ENCODE peak calls at places on chromosomes 6 and 20, in six cellular contexts. Q, V, I, J, B and T are unnamed samples.

GRCh38 chr6:83827050-83827449 is 26.1 kb upstream of the RIPPLY2 start:
- DNase-seq in Q (peak), V (no peak), I (no peak), J (no peak), B (no peak), T (no peak)

GRCh38 chr6:100445512-100445911 is 19.2 kb downstream of the SIM1 start:
- DNase-seq in Q (no peak), V (no peak), I (no peak), J (no peak), B (no peak), T (no peak)

GRCh38 chr6:142551145-142551811 is 249.5 kb downstream of the ADGRG6 start:
- DNase-seq in Q (peak), V (no peak), I (no peak), J (no peak), B (no peak), T (no peak)

GRCh38 chr6:106527979-106528378 is 101.3 kb downstream of the RTN4IP1 start:
- DNase-seq in Q (peak), V (no peak), I (no peak), J (no peak), B (no peak), T (no peak)

GRCh38 chr6:156395276-156395675 is 381.9 kb upstream of the ARID1B start:
- DNase-seq in Q (no peak), V (no peak), I (no peak), J (no peak), B (no peak), T (no peak)

GRCh38 chr6:112330071-112330876 is 16.9 kb upstream of the RFPL4B start:
- DNase-seq in Q (peak), V (no peak), I (no peak), J (no peak), B (no peak), T (peak)

GRCh38 chr6:22330941-22331340 is 34.1 kb upstream of the PRL start:
- DNase-seq in Q (no peak), V (no peak), I (no peak), J (no peak), B (no peak), T (no peak)

GRCh38 chr6:35343092-35343834 is 905 bp downstream of the PPARD start:
- DNase-seq in Q (peak), V (no peak), I (peak), J (no peak), B (no peak), T (no peak)

GRCh38 chr6:162099685-162100084 is 627.9 kb downstream of the PRKN start:
- DNase-seq in Q (peak), V (no peak), I (peak), J (no peak), B (peak), T (no peak)

GRCh38 chr6:22087960-22088716 is 208.7 kb downstream of the PRL start:
- DNase-seq in Q (no peak), V (no peak), I (no peak), J (peak), B (no peak), T (no peak)

GRCh38 chr20:3447321-3447720 is 23.5 kb upstream of the ATRN start:
- DNase-seq in Q (no peak), V (no peak), I (no peak), J (no peak), B (no peak), T (no peak)

GRCh38 chr6:21438237-21438985 is 155.1 kb upstream of the SOX4 start:
- DNase-seq in Q (peak), V (no peak), I (no peak), J (no peak), B (no peak), T (no peak)

GRCh38 chr20:43191946-43192847 is 2.5 kb upstream of the PTPRT start:
- DNase-seq in Q (no peak), V (no peak), I (no peak), J (peak), B (peak), T (no peak)

GRCh38 chr6:161085246-161085645 is 93.7 kb downstream of the MAP3K4 start:
- DNase-seq in Q (no peak), V (no peak), I (no peak), J (no peak), B (no peak), T (no peak)

GRCh38 chr6:103875221-103875620 is 984.5 kb downstream of the HACE1 start:
- DNase-seq in Q (no peak), V (no peak), I (no peak), J (no peak), B (no peak), T (no peak)

GRCh38 chr6:32151885-32152311 is at the start of gene PRRT1:
- DNase-seq in Q (no peak), V (no peak), I (no peak), J (no peak), B (no peak), T (no peak)

GRCh38 chr6:113403966-113404575 is 453.1 kb upstream of the MARCKS start:
- DNase-seq in Q (no peak), V (no peak), I (no peak), J (no peak), B (no peak), T (peak)

GRCh38 chr6:131949909-131950766 is 1.0 kb downstream of the CCN2 start:
- DNase-seq in Q (peak), V (no peak), I (peak), J (peak), B (peak), T (no peak)

GRCh38 chr20:54106162-54106561 is 35.8 kb upstream of the BCAS1 start:
- DNase-seq in Q (no peak), V (no peak), I (no peak), J (no peak), B (no peak), T (no peak)

GRCh38 chr6:1310628-1311399 is 1.1 kb upstream of the FOXQ1 start:
- DNase-seq in Q (peak), V (no peak), I (peak), J (peak), B (peak), T (no peak)

GRCh38 chr20:54044156-54044555 is 26.2 kb downstream of the BCAS1 start:
- DNase-seq in Q (peak), V (no peak), I (no peak), J (no peak), B (peak), T (no peak)

GRCh38 chr6:85464722-85465150 is 14.9 kb downstream of the NT5E start:
- DNase-seq in Q (peak), V (no peak), I (no peak), J (no peak), B (no peak), T (no peak)

GRCh38 chr6:14889698-14890593 is 355.9 kb upstream of the JARID2 start:
- DNase-seq in Q (no peak), V (no peak), I (no peak), J (no peak), B (peak), T (no peak)

GRCh38 chr20:45969712-45970634 is 2.0 kb downstream of the ZNF335 start:
- DNase-seq in Q (peak), V (no peak), I (no peak), J (peak), B (peak), T (peak)

GRCh38 chr20:63208346-63208924 is 7.5 kb downstream of the YTHDF1 start:
- DNase-seq in Q (no peak), V (no peak), I (no peak), J (no peak), B (no peak), T (no peak)

GRCh38 chr20:19917110-19917509 is 100.1 kb upstream of the NAA20 start:
- DNase-seq in Q (no peak), V (no peak), I (no peak), J (no peak), B (no peak), T (no peak)

GRCh38 chr6:54056105-54056504 is 55.1 kb upstream of the MLIP start:
- DNase-seq in Q (no peak), V (no peak), I (no peak), J (no peak), B (no peak), T (no peak)

GRCh38 chr6:169970306-169970988 is 219.0 kb downstream of the ERMARD start:
- DNase-seq in Q (no peak), V (no peak), I (no peak), J (no peak), B (no peak), T (no peak)

GRCh38 chr6:13767121-13767794 is 47.1 kb downstream of the MCUR1 start:
- DNase-seq in Q (no peak), V (peak), I (no peak), J (peak), B (peak), T (no peak)

GRCh38 chr6:87408721-87409155 is 966 bp downstream of the CFAP206 start:
- DNase-seq in Q (no peak), V (no peak), I (no peak), J (no peak), B (no peak), T (no peak)

GRCh38 chr6:14827366-14827765 is 418.5 kb upstream of the JARID2 start:
- DNase-seq in Q (no peak), V (no peak), I (no peak), J (no peak), B (no peak), T (no peak)

GRCh38 chr6:26087284-26088115 is at the start of gene HFE:
- DNase-seq in Q (peak), V (no peak), I (peak), J (peak), B (peak), T (no peak)

GRCh38 chr6:136922680-136922996 is 537 bp downstream of the SLC35D3 start:
- DNase-seq in Q (peak), V (no peak), I (no peak), J (no peak), B (no peak), T (no peak)
- H3K4me3 ChIP-seq in Q (peak), V (peak), I (peak), J (peak), B (peak), T (peak)

GRCh38 chr20:59035381-59035780 is 3.2 kb upstream of the ATP5F1E start:
- DNase-seq in Q (no peak), V (no peak), I (no peak), J (no peak), B (no peak), T (no peak)

GRCh38 chr20:59032023-59032712 is at the start of gene ATP5F1E:
- DNase-seq in Q (peak), V (peak), I (peak), J (peak), B (peak), T (no peak)

GRCh38 chr20:59033093-59033492 is 958 bp upstream of the ATP5F1E start:
- DNase-seq in Q (no peak), V (no peak), I (no peak), J (no peak), B (no peak), T (no peak)

GRCh38 chr20:59032713-59033059 is 551 bp upstream of the ATP5F1E start:
- DNase-seq in Q (no peak), V (no peak), I (no peak), J (no peak), B (peak), T (no peak)

GRCh38 chr20:59033616-59034165 is 1.6 kb upstream of the ATP5F1E start:
- DNase-seq in Q (no peak), V (no peak), I (no peak), J (no peak), B (no peak), T (no peak)
- H3K27ac ChIP-seq in Q (no peak), V (no peak), I (no peak), J (peak), B (no peak), T (peak)

GRCh38 chr20:35743693-35744491 is 1.8 kb upstream of the RBM39 start:
- DNase-seq in Q (no peak), V (no peak), I (peak), J (no peak), B (no peak), T (no peak)
- H3K4me3 ChIP-seq in Q (no peak), V (peak), I (peak), J (no peak), B (peak), T (peak)

DNA sequence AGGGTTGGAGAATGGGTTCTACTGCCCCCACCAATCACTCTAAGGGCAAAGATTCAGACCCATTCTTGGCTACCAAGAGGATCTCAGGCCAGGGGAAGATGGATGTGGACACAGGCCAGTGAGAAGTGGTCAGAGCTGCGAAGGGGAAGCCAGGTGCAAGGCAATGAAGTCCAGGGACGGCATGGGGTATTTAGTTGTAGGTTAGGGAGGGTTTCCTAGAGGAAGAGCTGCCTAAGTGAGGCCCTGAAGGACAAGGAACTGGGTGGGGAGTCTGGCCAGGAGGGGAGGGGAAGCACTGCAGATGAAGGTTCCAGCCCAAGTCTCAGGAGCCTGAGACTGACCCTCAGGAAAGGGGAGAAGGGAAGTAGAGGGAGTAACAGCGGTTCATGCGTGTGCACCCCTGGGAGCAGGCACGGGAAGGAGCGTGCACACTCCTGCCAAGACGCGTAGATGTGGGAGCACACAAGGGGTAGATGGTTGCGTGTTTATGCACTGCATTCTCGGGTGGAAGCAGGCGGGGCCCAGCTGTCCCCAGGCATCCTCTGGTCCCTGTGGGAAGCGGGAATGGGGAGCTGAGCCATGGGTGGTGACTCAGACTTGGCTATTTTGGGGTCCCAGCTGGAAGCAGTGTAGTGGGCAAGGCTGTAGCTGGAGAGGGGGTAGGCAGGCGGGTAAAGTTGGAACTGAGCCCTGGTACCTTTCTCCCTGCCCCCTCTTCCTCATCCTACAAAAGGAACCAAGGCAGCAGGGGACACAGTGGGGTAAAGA is 3.3 kb downstream of the ACTL10 start:
- DNase-seq in Q (no peak), V (no peak), I (no peak), J (no peak), B (no peak), T (no peak)
- H3K27ac ChIP-seq in Q (no peak), V (no peak), I (no peak), J (no peak), B (no peak), T (no peak)

DNA sequence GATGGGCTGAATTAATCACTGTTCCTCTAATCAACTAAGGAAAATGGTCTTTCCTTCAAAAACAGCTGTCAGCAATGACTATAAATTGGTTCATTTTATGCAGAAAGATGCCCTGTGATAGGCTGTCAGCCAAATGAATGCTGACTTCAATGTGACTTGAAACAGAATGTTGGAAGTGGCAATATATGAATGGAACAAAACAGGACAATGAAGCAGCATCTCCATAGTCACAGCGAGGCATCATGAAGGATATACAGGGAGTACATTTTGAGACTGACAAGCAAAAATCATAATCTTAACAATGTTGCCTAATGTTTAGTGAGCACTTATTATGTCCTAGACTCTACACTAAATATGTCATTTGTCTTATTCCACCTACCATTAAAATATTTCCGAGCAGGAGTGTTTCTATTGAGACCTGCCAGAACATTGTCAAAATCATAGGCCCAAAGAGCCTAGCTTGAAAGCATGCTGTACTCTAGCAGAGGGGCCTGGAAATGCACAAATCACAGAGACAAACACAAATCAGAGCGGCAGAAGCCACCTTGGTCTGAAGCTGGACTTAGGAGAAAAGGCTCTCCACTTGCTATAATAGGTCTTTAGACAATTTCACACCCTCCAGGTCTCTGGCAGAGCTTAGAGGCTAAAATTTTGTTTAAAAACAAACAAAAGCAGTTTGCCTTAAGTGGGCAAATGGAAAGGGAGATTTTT is 63.3 kb downstream of the FAM50B start:
- DNase-seq in Q (no peak), V (no peak), I (no peak), J (no peak), B (no peak), T (no peak)
- H3K4me3 ChIP-seq in Q (no peak), V (no peak), I (no peak), J (no peak), B (no peak), T (no peak)

DNA sequence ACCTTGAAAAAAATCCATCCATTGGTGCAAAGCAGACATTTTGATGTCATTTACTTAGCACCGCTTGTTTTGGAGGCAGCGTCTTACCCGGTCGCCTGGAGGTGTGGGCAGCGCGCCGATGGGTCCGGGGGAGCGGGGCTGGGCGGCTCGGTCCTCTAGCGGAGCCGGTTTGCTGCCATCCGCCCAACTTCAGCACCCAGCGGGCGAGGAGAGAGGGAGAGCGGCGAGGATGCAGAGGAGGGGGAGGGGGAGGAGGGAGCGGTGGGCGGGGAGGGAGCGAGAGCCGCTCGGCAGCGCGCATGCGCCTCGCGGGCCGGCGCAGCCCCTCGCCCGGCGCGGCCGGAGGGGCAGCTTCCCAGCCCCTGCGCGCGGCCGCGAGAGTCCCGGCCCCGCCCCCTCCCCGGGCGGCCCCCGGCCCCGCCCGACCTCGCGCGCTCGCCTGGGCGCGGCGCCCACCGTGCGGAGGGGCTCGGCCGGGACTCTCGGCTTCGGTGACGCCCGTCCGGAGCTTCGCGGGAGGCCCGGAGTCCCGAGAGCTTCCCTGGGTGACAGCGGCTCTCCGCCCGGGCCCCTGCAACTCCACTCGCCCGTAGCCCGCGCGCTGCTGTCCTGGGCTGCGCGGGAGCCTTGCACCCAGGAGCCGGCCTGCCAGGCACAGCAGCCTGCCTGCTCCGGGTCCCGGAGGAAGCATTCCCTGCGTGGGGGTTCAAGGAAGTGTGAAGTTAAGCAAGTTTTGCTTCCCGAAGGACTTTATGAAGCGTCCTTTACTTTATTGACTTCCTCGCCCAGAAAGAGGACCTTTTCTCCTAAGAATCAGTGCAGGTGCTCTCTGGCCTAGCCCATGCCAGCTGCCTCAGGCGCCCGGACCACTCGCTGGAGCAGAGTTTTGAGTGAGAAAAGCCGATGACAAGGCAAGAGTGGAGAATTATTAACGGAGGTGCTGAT is at the start of gene RGS17:
- DNase-seq in Q (peak), V (no peak), I (peak), J (peak), B (peak), T (no peak)
- H3K27ac ChIP-seq in Q (no peak), V (no peak), I (peak), J (no peak), B (peak), T (no peak)

GRCh38 chr6:152698692-152699091 is 995 bp downstream of the MYCT1 start:
- DNase-seq in Q (no peak), V (no peak), I (no peak), J (no peak), B (no peak), T (no peak)

GRCh38 chr6:152705327-152705726 is 7.6 kb downstream of the MYCT1 start:
- DNase-seq in Q (no peak), V (no peak), I (no peak), J (no peak), B (no peak), T (no peak)

GRCh38 chr6:152700427-152700826 is 2.7 kb downstream of the MYCT1 start:
- DNase-seq in Q (no peak), V (no peak), I (no peak), J (no peak), B (no peak), T (no peak)

GRCh38 chr6:152701081-152701862 is 3.6 kb downstream of the MYCT1 start:
- DNase-seq in Q (no peak), V (no peak), I (no peak), J (peak), B (no peak), T (no peak)

DNA sequence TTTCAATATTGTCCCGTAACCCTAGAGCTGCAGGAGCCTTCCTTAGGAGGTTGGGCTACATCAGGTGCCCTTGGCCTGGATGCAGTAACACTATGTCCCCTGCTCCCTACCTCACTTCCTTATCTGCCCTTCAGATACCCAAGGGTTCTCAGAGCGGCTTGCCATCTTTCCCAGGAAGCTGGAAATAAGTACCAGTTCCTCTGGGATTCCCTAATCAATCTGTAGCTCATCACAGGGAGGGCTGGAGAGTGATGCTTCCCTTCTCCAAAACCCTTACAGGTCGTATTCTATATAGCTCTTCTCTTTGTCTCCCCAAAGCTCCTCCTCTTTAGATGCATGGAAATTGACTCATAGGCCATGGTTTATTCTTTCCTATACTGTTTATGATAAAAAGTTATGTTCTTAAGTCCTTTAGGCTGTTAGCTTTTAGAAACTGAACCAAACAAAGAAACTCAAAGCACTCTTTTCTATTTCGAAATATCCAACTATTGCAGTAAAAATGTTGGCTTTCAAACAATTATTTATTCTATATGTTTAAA is 4.2 kb downstream of the MYCT1 start:
- DNase-seq in Q (no peak), V (no peak), I (no peak), J (no peak), B (no peak), T (no peak)
- H3K4me3 ChIP-seq in Q (no peak), V (no peak), I (peak), J (no peak), B (no peak), T (no peak)